ENCODE peak calls at places on chromosome 14, in five cellular contexts. P is stimulated activated CD8-positive, alpha-beta memory T cell treated with anti-CD3 and anti-CD28 coated beads, Interleukin-4, amount 100 ng/mL, for 4 hours; L is ovary; W is HuH-7.5; X is T-helper 1 cell. I is an unnamed sample.

GRCh38 chr14:90491868-90492560 is 95.2 kb downstream of the CALM1 start:
- DNase-seq in L (no peak), W (no peak), P (no peak), X (no peak), I (peak)

GRCh38 chr14:98634043-98634820 is 637.8 kb downstream of the BCL11B start:
- DNase-seq in X (no peak), L (no peak), W (no peak), P (no peak), I (no peak)

GRCh38 chr14:34733245-34733644 is 18.9 kb upstream of the CFL2 start:
- DNase-seq in W (no peak), X (no peak), P (no peak), L (no peak), I (peak)

GRCh38 chr14:105378873-105379685 is 19.3 kb upstream of the TEX22 start:
- DNase-seq in X (no peak), W (no peak), L (no peak), P (no peak), I (no peak)

GRCh38 chr14:99211410-99211809 is 60.6 kb downstream of the BCL11B start:
- DNase-seq in L (no peak), P (no peak), W (no peak), X (no peak), I (no peak)

GRCh38 chr14:24176599-24176998 is 4.7 kb downstream of the REC8 start:
- DNase-seq in L (no peak), X (no peak), P (no peak), W (no peak), I (no peak)

GRCh38 chr14:71682337-71682736 is 249.9 kb upstream of the RGS6 start:
- DNase-seq in W (no peak), X (no peak), L (no peak), P (no peak), I (no peak)

GRCh38 chr14:78071016-78071549 is 99.1 kb upstream of the NRXN3 start:
- DNase-seq in P (no peak), L (no peak), W (no peak), X (no peak), I (no peak)

GRCh38 chr14:58765375-58765774 is 127.6 kb downstream of the DACT1 start:
- DNase-seq in L (no peak), X (no peak), P (no peak), W (no peak), I (no peak)

GRCh38 chr14:43479751-43480150 is 1027.3 kb downstream of the FSCB start:
- DNase-seq in X (no peak), P (no peak), L (no peak), W (no peak), I (no peak)

GRCh38 chr14:98651042-98651441 is 621.0 kb downstream of the BCL11B start:
- DNase-seq in L (no peak), W (no peak), X (no peak), P (no peak), I (no peak)

GRCh38 chr14:54116972-54117371 is 160.3 kb upstream of the BMP4 start:
- DNase-seq in X (no peak), W (no peak), P (no peak), L (no peak), I (peak)

GRCh38 chr14:61476737-61477410 is 155.5 kb downstream of the PRKCH start:
- DNase-seq in L (no peak), P (no peak), W (no peak), X (peak), I (peak)

GRCh38 chr14:104800600-104801283 is at the start of gene ZBTB42:
- DNase-seq in X (peak), L (peak), P (peak), W (peak), I (peak)

GRCh38 chr14:90732142-90732541 is 84.1 kb downstream of the TTC7B start:
- DNase-seq in P (no peak), X (no peak), L (no peak), W (no peak), I (no peak)

GRCh38 chr14:54652188-54652889 is 85.4 kb downstream of the SAMD4A start:
- DNase-seq in W (peak), L (peak), P (no peak), X (no peak), I (peak)

GRCh38 chr14:96723946-96724345 is 73.2 kb upstream of the VRK1 start:
- DNase-seq in W (no peak), X (no peak), P (no peak), L (no peak), I (no peak)

GRCh38 chr14:50601405-50601804 is 41.5 kb downstream of the ATL1 start:
- DNase-seq in W (no peak), P (no peak), X (no peak), L (no peak), I (no peak)

GRCh38 chr14:94478420-94478819 is 2.4 kb upstream of the SERPINA9 start:
- DNase-seq in L (no peak), X (no peak), W (no peak), P (no peak), I (no peak)

GRCh38 chr14:64539186-64539552 is 1.4 kb upstream of the HSPA2 start:
- DNase-seq in L (no peak), X (no peak), P (no peak), W (no peak), I (no peak)

GRCh38 chr14:33902363-33902762 is 48.5 kb downstream of the EGLN3 start:
- DNase-seq in W (no peak), X (no peak), L (no peak), P (no peak), I (no peak)

GRCh38 chr14:99589031-99589441 is 15.0 kb downstream of the CCDC85C start:
- DNase-seq in L (no peak), X (no peak), P (no peak), W (no peak), I (no peak)

GRCh38 chr14:105088812-105089745 is 23.8 kb upstream of the GPR132 start:
- DNase-seq in L (peak), X (no peak), W (no peak), P (no peak), I (no peak)

GRCh38 chr14:76699209-76699608 is 62.1 kb upstream of the VASH1 start:
- DNase-seq in P (no peak), X (no peak), L (no peak), W (no peak), I (no peak)

GRCh38 chr14:66652736-66653135 is 144.8 kb downstream of the GPHN start:
- DNase-seq in W (no peak), L (no peak), X (no peak), P (no peak), I (peak)

GRCh38 chr14:103207404-103208072 is 84.3 kb downstream of the TNFAIP2 start:
- DNase-seq in X (no peak), L (peak), W (no peak), P (no peak), I (no peak)

GRCh38 chr14:29743566-29743965 is 184.1 kb downstream of the PRKD1 start:
- DNase-seq in L (no peak), P (no peak), X (no peak), W (no peak), I (peak)

GRCh38 chr14:52730708-52731111 is 744 bp downstream of the STYX start:
- DNase-seq in P (no peak), W (peak), X (no peak), L (no peak), I (peak)

GRCh38 chr14:50714452-50715073 is 46.5 kb upstream of the SAV1 start:
- DNase-seq in X (no peak), L (no peak), P (no peak), W (peak), I (peak)

GRCh38 chr14:61565181-61565580 is 130.1 kb upstream of the HIF1A start:
- DNase-seq in X (no peak), L (no peak), P (no peak), W (no peak), I (no peak)

GRCh38 chr14:23307687-23308644 is 1.3 kb downstream of the BCL2L2 start:
- DNase-seq in P (no peak), L (no peak), X (no peak), W (no peak), I (peak)

GRCh38 chr14:65100905-65101541 is 1.3 kb downstream of the MAX start:
- DNase-seq in P (no peak), W (no peak), L (no peak), X (no peak), I (no peak)